ENCODE peak calls at places on chromosomes 4 and X, in nine cellular contexts. V is astrocyte; P is WERI-Rb-1; O is IMR-90; M is tibial artery; N is right atrium auricular region; D is HL-60; L is effector memory CD4-positive, alpha-beta T cell; Q is fibroblast of lung. S is an unnamed sample. For H3K27me3, the result is how much of the 10 kb centered on the place peaks cover.

GRCh38 chr4:15653864-15654391 is 1.2 kb downstream of the FBXL5 start:
- DNase-seq in V (peak), P (no peak), O (peak), M (no peak), N (no peak), D (peak), L (no peak), Q (peak), S (no peak)

GRCh38 chr4:103787057-103787456 is 67.3 kb upstream of the TACR3 start:
- DNase-seq in V (no peak), P (no peak), O (no peak), M (no peak), N (no peak), D (no peak), L (no peak), Q (no peak), S (no peak)

GRCh38 chrX:12439396-12439795 is 301.1 kb downstream of the FRMPD4 start:
- DNase-seq in V (no peak), P (no peak), O (no peak), M (no peak), N (no peak), D (no peak), L (no peak), Q (no peak), S (no peak)

GRCh38 chr4:110041742-110042141 is 129.1 kb downstream of the EGF start:
- DNase-seq in V (no peak), P (no peak), O (no peak), M (no peak), N (no peak), D (no peak), L (no peak), Q (no peak), S (no peak)

GRCh38 chr4:173057442-173057841 is 111.2 kb upstream of the GALNT7 start:
- DNase-seq in V (no peak), P (no peak), O (peak), M (no peak), N (no peak), D (no peak), L (no peak), Q (peak), S (no peak)

GRCh38 chr4:40530961-40531635 is 98.6 kb downstream of the RBM47 start:
- DNase-seq in V (no peak), P (no peak), O (no peak), M (no peak), N (no peak), D (no peak), L (no peak), Q (no peak), S (no peak)

GRCh38 chrX:18873189-18873791 is 110.6 kb downstream of the PHKA2 start:
- DNase-seq in V (peak), P (no peak), O (peak), M (peak), N (no peak), D (no peak), L (no peak), Q (peak), S (no peak)

GRCh38 chrX:107713205-107714195 is 62.1 kb downstream of the TSC22D3 start:
- DNase-seq in V (no peak), P (no peak), O (no peak), M (peak), N (no peak), D (no peak), L (no peak), Q (no peak), S (no peak)

GRCh38 chr4:6687947-6688878 is 5.5 kb upstream of the S100P start:
- DNase-seq in V (no peak), P (no peak), O (no peak), M (no peak), N (no peak), D (no peak), L (no peak), Q (no peak), S (no peak)

GRCh38 chrX:13489451-13489850 is 80.0 kb upstream of the EGFL6 start:
- DNase-seq in V (peak), P (no peak), O (peak), M (peak), N (peak), D (no peak), L (no peak), Q (peak), S (no peak)

GRCh38 chr4:1683371-1683902 is 676 bp downstream of the FAM53A start:
- DNase-seq in V (peak), P (no peak), O (peak), M (no peak), N (peak), D (no peak), L (peak), Q (peak), S (no peak)

GRCh38 chr4:183571350-183572076 is 66.7 kb downstream of the ING2 start:
- DNase-seq in V (peak), P (no peak), O (peak), M (no peak), N (no peak), D (peak), L (no peak), Q (peak), S (no peak)

GRCh38 chr4:113760852-113761681 is 471 bp downstream of the CAMK2D start:
- DNase-seq in V (peak), P (peak), O (peak), M (peak), N (peak), D (no peak), L (peak), Q (peak), S (peak)

GRCh38 chr4:98522603-98523395 is 135.6 kb downstream of the TSPAN5 start:
- DNase-seq in V (peak), P (no peak), O (peak), M (no peak), N (no peak), D (no peak), L (no peak), Q (peak), S (no peak)

GRCh38 chr4:2624782-2625548 is 88.5 kb downstream of the FAM193A start:
- DNase-seq in V (no peak), P (no peak), O (no peak), M (peak), N (no peak), D (no peak), L (no peak), Q (no peak), S (no peak)

GRCh38 chr4:174538876-174539250 is 16.6 kb upstream of the HPGD start:
- DNase-seq in V (no peak), P (no peak), O (no peak), M (no peak), N (no peak), D (no peak), L (no peak), Q (no peak), S (no peak)

DNA sequence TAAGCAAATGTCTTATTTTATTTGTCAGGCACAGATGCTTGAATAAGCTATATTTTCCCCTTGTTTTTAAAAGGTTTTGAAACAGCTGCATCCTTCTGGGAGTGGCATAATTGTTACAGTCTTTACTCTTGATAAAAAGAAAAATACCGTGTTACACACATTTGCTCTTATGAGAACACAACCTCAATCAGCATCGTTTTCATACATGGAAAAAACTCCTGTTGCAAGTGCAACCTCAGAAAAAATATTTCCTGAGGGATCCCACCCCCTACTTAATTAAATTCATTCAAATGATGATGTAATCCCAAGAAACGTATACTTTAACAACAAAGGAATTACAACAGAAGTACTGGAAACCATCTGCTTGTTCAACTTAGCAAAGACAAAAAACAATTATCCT is 58.6 kb downstream of the SMAD1 start:
- DNase-seq in V (no peak), P (no peak), O (peak), M (no peak), N (no peak), D (no peak), L (no peak), Q (peak), S (no peak)
- H3K27ac ChIP-seq in V (no peak), P (no peak), O (peak), M (no peak), N (no peak), D (no peak), L (no peak), Q (no peak), S (no peak)

GRCh38 chr4:57110635-57111546 is 706 bp upstream of the IGFBP7 start:
- DNase-seq in V (peak), P (peak), O (peak), M (peak), N (peak), D (peak), L (no peak), Q (peak), S (no peak)

GRCh38 chr4:57113870-57114269 is 3.7 kb upstream of the IGFBP7 start:
- DNase-seq in V (no peak), P (no peak), O (no peak), M (no peak), N (no peak), D (no peak), L (no peak), Q (no peak), S (no peak)

GRCh38 chr4:57114973-57115372 is 4.8 kb upstream of the IGFBP7 start:
- DNase-seq in V (peak), P (no peak), O (peak), M (no peak), N (no peak), D (no peak), L (no peak), Q (peak), S (no peak)

GRCh38 chr4:57119054-57119651 is 9.0 kb upstream of the IGFBP7 start:
- DNase-seq in V (peak), P (no peak), O (peak), M (peak), N (peak), D (no peak), L (no peak), Q (peak), S (no peak)

GRCh38 chr4:57116245-57116644 is 6.1 kb upstream of the IGFBP7 start:
- DNase-seq in V (no peak), P (no peak), O (no peak), M (no peak), N (no peak), D (no peak), L (no peak), Q (no peak), S (no peak)
- H3K27me3 ChIP-seq in V (under half), P (under half), O (under half), M (under half), N (under half), D (under half), L (under half), Q (under half), S (under half)

GRCh38 chr4:8370835-8371234 is 69.7 kb downstream of the ACOX3 start:
- DNase-seq in V (no peak), P (no peak), O (no peak), M (no peak), N (no peak), D (no peak), L (no peak), Q (no peak), S (no peak)
- H3K27ac ChIP-seq in V (no peak), P (no peak), O (no peak), M (no peak), N (no peak), D (no peak), L (no peak), Q (no peak), S (no peak)

GRCh38 chr4:66662620-66663019 is 882.7 kb downstream of the CENPC start:
- DNase-seq in V (no peak), P (no peak), O (no peak), M (no peak), N (no peak), D (no peak), L (no peak), Q (no peak), S (no peak)
- H3K27me3 ChIP-seq in V (under half), P (under half), O (under half), M (under half), N (under half), D (under half), L (under half), Q (under half), S (under half)

GRCh38 chrX:97252111-97252510 is 368.4 kb downstream of the RPA4 start:
- DNase-seq in V (no peak), P (no peak), O (no peak), M (no peak), N (no peak), D (no peak), L (no peak), Q (no peak), S (no peak)
- H3K27ac ChIP-seq in V (no peak), P (no peak), O (no peak), M (no peak), N (no peak), D (no peak), L (no peak), Q (no peak), S (no peak)